ENCODE peak calls at places on chromosomes 13 and 19, in five cellular contexts. One of them, this sample, is unnamed. For H3K4me1, the result is how much of the 10 kb centered on the place peaks cover.

GRCh38 chr13:102225892-102226291 is 176.0 kb downstream of the FGF14 start:
- DNase-seq in CD8-positive, alpha-beta T cell: no peak
- DNase-seq in transverse colon: no peak
- DNase-seq in Peyer's patch: no peak
- DNase-seq in heart left ventricle: no peak
- DNase-seq in this sample: no peak

GRCh38 chr19:33861950-33862349 is 65.3 kb downstream of the KCTD15 start:
- DNase-seq in CD8-positive, alpha-beta T cell: no peak
- DNase-seq in transverse colon: no peak
- DNase-seq in Peyer's patch: no peak
- DNase-seq in heart left ventricle: no peak
- DNase-seq in this sample: no peak

GRCh38 chr19:38034153-38034835 is 127.3 kb downstream of the SIPA1L3 start:
- DNase-seq in CD8-positive, alpha-beta T cell: no peak
- DNase-seq in transverse colon: peak
- DNase-seq in Peyer's patch: peak
- DNase-seq in heart left ventricle: no peak
- DNase-seq in this sample: peak

GRCh38 chr13:75978815-75979214 is 342.7 kb downstream of the LMO7 start:
- DNase-seq in CD8-positive, alpha-beta T cell: no peak
- DNase-seq in transverse colon: no peak
- DNase-seq in Peyer's patch: no peak
- DNase-seq in heart left ventricle: no peak
- DNase-seq in this sample: no peak

GRCh38 chr13:71935166-71935840 is 68.3 kb upstream of the DACH1 start:
- DNase-seq in CD8-positive, alpha-beta T cell: no peak
- DNase-seq in transverse colon: no peak
- DNase-seq in Peyer's patch: no peak
- DNase-seq in heart left ventricle: no peak
- DNase-seq in this sample: no peak

GRCh38 chr19:38287604-38288003 is 16.4 kb upstream of the C19orf33 start:
- DNase-seq in CD8-positive, alpha-beta T cell: no peak
- DNase-seq in transverse colon: no peak
- DNase-seq in Peyer's patch: no peak
- DNase-seq in heart left ventricle: no peak
- DNase-seq in this sample: no peak

GRCh38 chr19:45099465-45100201 is 6.7 kb downstream of the PPP1R37 start:
- DNase-seq in CD8-positive, alpha-beta T cell: no peak
- DNase-seq in transverse colon: no peak
- DNase-seq in Peyer's patch: peak
- DNase-seq in heart left ventricle: peak
- DNase-seq in this sample: no peak

GRCh38 chr13:25690582-25690981 is 318.8 kb downstream of the ATP8A2 start:
- DNase-seq in CD8-positive, alpha-beta T cell: no peak
- DNase-seq in transverse colon: no peak
- DNase-seq in Peyer's patch: no peak
- DNase-seq in heart left ventricle: no peak
- DNase-seq in this sample: no peak

GRCh38 chr13:77874406-77874805 is 44.2 kb downstream of the EDNRB start:
- DNase-seq in CD8-positive, alpha-beta T cell: no peak
- DNase-seq in transverse colon: no peak
- DNase-seq in Peyer's patch: no peak
- DNase-seq in heart left ventricle: no peak
- DNase-seq in this sample: no peak

GRCh38 chr13:91922969-91923592 is 524.7 kb downstream of the GPC5 start:
- DNase-seq in CD8-positive, alpha-beta T cell: no peak
- DNase-seq in transverse colon: no peak
- DNase-seq in Peyer's patch: no peak
- DNase-seq in heart left ventricle: no peak
- DNase-seq in this sample: no peak

GRCh38 chr13:45989607-45990006 is 62.9 kb downstream of the ZC3H13 start:
- DNase-seq in CD8-positive, alpha-beta T cell: no peak
- DNase-seq in transverse colon: no peak
- DNase-seq in Peyer's patch: no peak
- DNase-seq in heart left ventricle: no peak
- DNase-seq in this sample: no peak

GRCh38 chr19:45340899-45341453 is 426 bp downstream of the KLC3 start:
- DNase-seq in CD8-positive, alpha-beta T cell: no peak
- DNase-seq in transverse colon: no peak
- DNase-seq in Peyer's patch: no peak
- DNase-seq in heart left ventricle: no peak
- DNase-seq in this sample: no peak

GRCh38 chr19:2254052-2254872 is 2.0 kb downstream of the JSRP1 start:
- DNase-seq in CD8-positive, alpha-beta T cell: no peak
- DNase-seq in transverse colon: no peak
- DNase-seq in Peyer's patch: no peak
- DNase-seq in heart left ventricle: no peak
- DNase-seq in this sample: no peak

GRCh38 chr19:2244486-2244885 is 4.6 kb upstream of the AMH start:
- DNase-seq in CD8-positive, alpha-beta T cell: no peak
- DNase-seq in transverse colon: no peak
- DNase-seq in Peyer's patch: no peak
- DNase-seq in heart left ventricle: no peak
- DNase-seq in this sample: no peak

GRCh38 chr13:51999525-51999924 is 11.7 kb downstream of the ATP7B start:
- DNase-seq in CD8-positive, alpha-beta T cell: no peak
- DNase-seq in transverse colon: no peak
- DNase-seq in Peyer's patch: no peak
- DNase-seq in heart left ventricle: peak
- DNase-seq in this sample: no peak

GRCh38 chr13:51997641-51998330 is 13.5 kb downstream of the ATP7B start:
- DNase-seq in CD8-positive, alpha-beta T cell: no peak
- DNase-seq in transverse colon: no peak
- DNase-seq in Peyer's patch: no peak
- DNase-seq in heart left ventricle: no peak
- DNase-seq in this sample: no peak

GRCh38 chr13:51996660-51997059 is 14.6 kb downstream of the ATP7B start:
- DNase-seq in CD8-positive, alpha-beta T cell: no peak
- DNase-seq in transverse colon: no peak
- DNase-seq in Peyer's patch: no peak
- DNase-seq in heart left ventricle: no peak
- DNase-seq in this sample: no peak

GRCh38 chr13:51998723-51999471 is 12.4 kb downstream of the ATP7B start:
- DNase-seq in CD8-positive, alpha-beta T cell: no peak
- DNase-seq in transverse colon: no peak
- DNase-seq in Peyer's patch: no peak
- DNase-seq in heart left ventricle: no peak
- DNase-seq in this sample: no peak

GRCh38 chr13:51995677-51996551 is 15.3 kb downstream of the ATP7B start:
- DNase-seq in CD8-positive, alpha-beta T cell: no peak
- DNase-seq in transverse colon: peak
- DNase-seq in Peyer's patch: no peak
- DNase-seq in heart left ventricle: peak
- DNase-seq in this sample: no peak
- H3K27ac ChIP-seq in CD8-positive, alpha-beta T cell: no peak
- H3K27ac ChIP-seq in transverse colon: peak
- H3K27ac ChIP-seq in Peyer's patch: peak
- H3K27ac ChIP-seq in heart left ventricle: peak
- H3K27ac ChIP-seq in this sample: no peak

DNA sequence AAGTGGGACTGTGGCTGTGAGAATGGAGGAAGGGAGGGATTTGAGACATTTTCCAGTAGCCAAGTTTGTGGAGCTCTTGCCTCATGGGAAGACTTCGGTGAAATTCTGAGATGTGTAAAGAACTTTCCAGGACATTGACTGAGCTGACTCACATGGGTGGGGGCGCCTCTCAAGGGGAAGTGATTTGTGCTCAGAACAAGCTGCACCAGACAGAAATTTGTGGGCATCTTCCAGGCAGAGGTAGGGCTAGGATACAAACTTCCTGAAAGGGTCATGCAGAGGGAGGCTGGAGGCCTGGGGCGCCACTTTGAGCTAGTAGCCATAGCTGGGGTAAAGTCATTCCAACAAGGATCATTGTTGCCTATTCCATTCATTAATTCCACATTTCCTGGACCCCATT is 9.8 kb upstream of the SIGLEC10 start:
- DNase-seq in CD8-positive, alpha-beta T cell: no peak
- DNase-seq in transverse colon: no peak
- DNase-seq in Peyer's patch: no peak
- DNase-seq in heart left ventricle: peak
- DNase-seq in this sample: no peak
- TF ChIP-seq CTCF in CD8-positive, alpha-beta T cell: no peak
- TF ChIP-seq CTCF in transverse colon: no peak
- TF ChIP-seq CTCF in Peyer's patch: no peak
- TF ChIP-seq CTCF in heart left ventricle: no peak
- TF ChIP-seq CTCF in this sample: no peak

GRCh38 chr19:6092329-6093286 is 17.7 kb downstream of the RFX2 start:
- DNase-seq in CD8-positive, alpha-beta T cell: no peak
- DNase-seq in transverse colon: peak
- DNase-seq in Peyer's patch: peak
- DNase-seq in heart left ventricle: peak
- DNase-seq in this sample: peak
- H3K4me1 ChIP-seq in CD8-positive, alpha-beta T cell: under half
- H3K4me1 ChIP-seq in transverse colon: under half
- H3K4me1 ChIP-seq in Peyer's patch: under half
- H3K4me1 ChIP-seq in heart left ventricle: under half
- H3K4me1 ChIP-seq in this sample: half or more

DNA sequence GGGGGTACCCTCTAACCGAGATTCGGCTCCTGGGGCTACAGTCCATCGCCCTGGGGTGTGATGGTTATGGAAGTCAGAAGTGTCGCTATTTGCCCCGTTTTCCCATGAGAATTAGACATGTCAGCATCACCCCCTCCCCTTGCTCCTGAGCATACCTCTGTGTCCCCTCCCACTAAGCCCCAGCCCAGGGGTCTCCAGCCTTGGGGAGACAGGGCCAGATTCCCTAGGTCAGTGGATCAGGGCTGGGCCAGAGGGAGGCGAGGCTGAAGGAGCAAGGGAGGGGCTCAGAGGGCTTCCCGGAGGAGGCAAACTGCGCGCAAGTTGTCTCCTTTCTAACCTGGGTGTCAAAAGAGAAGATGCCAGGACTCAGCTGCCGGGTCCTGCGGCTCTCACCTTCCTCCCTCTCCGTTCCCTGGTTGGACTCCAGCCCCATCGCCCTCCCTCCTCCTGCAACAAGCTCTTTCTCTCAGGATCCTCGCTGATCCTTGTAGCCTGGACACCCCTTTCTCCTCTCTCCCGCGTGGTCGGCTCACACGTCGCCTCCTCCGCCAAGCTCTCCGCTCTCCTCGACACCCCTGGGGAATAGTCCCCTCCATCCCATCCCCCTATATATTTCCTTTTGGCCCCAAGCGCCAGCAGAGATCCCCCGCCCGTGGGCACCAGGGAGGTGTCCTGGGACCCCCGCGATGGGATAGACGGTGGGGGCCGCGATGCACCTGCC is 459 bp upstream of the TMEM59L start:
- DNase-seq in CD8-positive, alpha-beta T cell: no peak
- DNase-seq in transverse colon: no peak
- DNase-seq in Peyer's patch: no peak
- DNase-seq in heart left ventricle: no peak
- DNase-seq in this sample: no peak
- H3K27ac ChIP-seq in CD8-positive, alpha-beta T cell: no peak
- H3K27ac ChIP-seq in transverse colon: no peak
- H3K27ac ChIP-seq in Peyer's patch: no peak
- H3K27ac ChIP-seq in heart left ventricle: no peak
- H3K27ac ChIP-seq in this sample: no peak

GRCh38 chr19:8698433-8699063 is at the start of gene ACTL9:
- DNase-seq in CD8-positive, alpha-beta T cell: no peak
- DNase-seq in transverse colon: no peak
- DNase-seq in Peyer's patch: no peak
- DNase-seq in heart left ventricle: no peak
- DNase-seq in this sample: no peak

GRCh38 chr19:8699908-8700307 is 1.3 kb upstream of the ACTL9 start:
- DNase-seq in CD8-positive, alpha-beta T cell: no peak
- DNase-seq in transverse colon: no peak
- DNase-seq in Peyer's patch: no peak
- DNase-seq in heart left ventricle: no peak
- DNase-seq in this sample: no peak

GRCh38 chr19:8696993-8697392 is 1.6 kb downstream of the ACTL9 start:
- DNase-seq in CD8-positive, alpha-beta T cell: no peak
- DNase-seq in transverse colon: no peak
- DNase-seq in Peyer's patch: no peak
- DNase-seq in heart left ventricle: no peak
- DNase-seq in this sample: no peak

GRCh38 chr19:8695911-8696310 is 2.7 kb downstream of the ACTL9 start:
- DNase-seq in CD8-positive, alpha-beta T cell: no peak
- DNase-seq in transverse colon: no peak
- DNase-seq in Peyer's patch: no peak
- DNase-seq in heart left ventricle: no peak
- DNase-seq in this sample: no peak

GRCh38 chr19:8697671-8698432 is 743 bp downstream of the ACTL9 start:
- DNase-seq in CD8-positive, alpha-beta T cell: no peak
- DNase-seq in transverse colon: no peak
- DNase-seq in Peyer's patch: no peak
- DNase-seq in heart left ventricle: no peak
- DNase-seq in this sample: no peak
- TF ChIP-seq CTCF in CD8-positive, alpha-beta T cell: no peak
- TF ChIP-seq CTCF in transverse colon: no peak
- TF ChIP-seq CTCF in Peyer's patch: no peak
- TF ChIP-seq CTCF in heart left ventricle: no peak
- TF ChIP-seq CTCF in this sample: no peak

GRCh38 chr19:3520166-3521103 is 14.3 kb downstream of the FZR1 start:
- DNase-seq in CD8-positive, alpha-beta T cell: no peak
- DNase-seq in transverse colon: no peak
- DNase-seq in Peyer's patch: peak
- DNase-seq in heart left ventricle: no peak
- DNase-seq in this sample: no peak
- H3K4me1 ChIP-seq in CD8-positive, alpha-beta T cell: under half
- H3K4me1 ChIP-seq in transverse colon: under half
- H3K4me1 ChIP-seq in Peyer's patch: under half
- H3K4me1 ChIP-seq in heart left ventricle: under half
- H3K4me1 ChIP-seq in this sample: under half

GRCh38 chr19:7618771-7619510 is 10.4 kb downstream of the XAB2 start:
- DNase-seq in CD8-positive, alpha-beta T cell: no peak
- DNase-seq in transverse colon: peak
- DNase-seq in Peyer's patch: peak
- DNase-seq in heart left ventricle: no peak
- DNase-seq in this sample: no peak
- H3K27ac ChIP-seq in CD8-positive, alpha-beta T cell: no peak
- H3K27ac ChIP-seq in transverse colon: peak
- H3K27ac ChIP-seq in Peyer's patch: peak
- H3K27ac ChIP-seq in heart left ventricle: peak
- H3K27ac ChIP-seq in this sample: no peak